ENCODE peak calls at places on chromosomes 12 and 14, in ten cellular contexts. Y is adipocyte, A is SK-N-SH, S is cardiac muscle cell, L is tibial artery, T is psoas muscle, N is neural progenitor cell, K is prostate gland, V is stomach, J is Karpas-422. P is an unnamed sample.

GRCh38 chr14:100122481-100123215 is 36.8 kb downstream of the DEGS2 start:
- DNase-seq in V (no peak), S (no peak), Y (no peak), K (no peak), A (no peak), L (no peak), N (no peak), T (no peak), J (peak; percentile 60), P (no peak)

GRCh38 chr14:61812347-61813100 is 50.3 kb downstream of the SNAPC1 start:
- DNase-seq in S (peak; percentile 62), T (peak; percentile 19), Y (peak; percentile 40), V (no peak), K (no peak), L (no peak), J (no peak), N (peak; percentile 72), A (peak; percentile 87), P (no peak)

GRCh38 chr14:63897706-63898105 is 44.9 kb downstream of the SYNE2 start:
- DNase-seq in V (no peak), K (no peak), S (peak; percentile 20), L (no peak), J (no peak), T (no peak), N (no peak), A (no peak), Y (peak; percentile 79), P (no peak)

GRCh38 chr12:12925383-12925782 is 26.6 kb downstream of the GPRC5D start:
- DNase-seq in T (no peak), V (no peak), N (no peak), K (no peak), J (no peak), S (no peak), L (no peak), A (no peak), Y (peak; percentile 36), P (no peak)

GRCh38 chr12:31245822-31246469 is 80.0 kb downstream of the SINHCAF start:
- DNase-seq in J (no peak), S (peak; percentile 23), T (no peak), N (peak; percentile 60), A (no peak), Y (no peak), L (no peak), K (no peak), V (no peak), P (no peak)

GRCh38 chr14:68628605-68629310 is 164.1 kb downstream of the ZFP36L1 start:
- DNase-seq in A (no peak), T (no peak), K (peak; percentile 88), N (peak; percentile 30), J (no peak), S (no peak), Y (no peak), L (no peak), V (peak; percentile 79), P (no peak)

GRCh38 chr14:35879654-35880249 is 53.6 kb downstream of the BRMS1L start:
- DNase-seq in J (peak; percentile 85), T (no peak), V (no peak), S (peak; percentile 3), K (no peak), L (no peak), A (peak; percentile 39), Y (peak; percentile 62), N (peak; percentile 18), P (no peak)

GRCh38 chr14:32939254-32940065 is 781 bp downstream of the NPAS3 start:
- DNase-seq in A (peak; percentile 78), S (peak; percentile 82), L (peak; percentile 80), N (peak; percentile 87), Y (peak; percentile 87), J (no peak), T (peak; percentile 79), K (peak; percentile 70), V (peak; percentile 68), P (no peak)

DNA sequence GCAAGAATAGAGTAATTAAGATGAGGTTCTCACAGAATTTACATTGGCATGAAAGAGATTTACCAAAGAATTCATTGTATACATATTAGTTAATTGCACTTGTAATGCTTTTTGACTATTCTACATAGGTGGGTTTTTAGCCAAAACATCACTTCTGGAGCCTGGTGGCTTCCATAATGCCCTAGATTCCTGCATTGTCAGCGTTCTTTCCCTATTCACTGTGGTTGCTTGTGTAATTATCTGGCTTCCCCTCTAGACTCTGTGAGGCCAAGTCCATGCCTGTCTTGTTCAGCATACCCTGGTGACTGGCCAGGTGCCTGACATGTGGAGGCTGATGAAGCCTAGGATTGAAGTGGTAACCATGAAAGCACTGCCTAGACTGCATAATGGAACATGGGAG is 41.2 kb downstream of the TDP1 start:
- DNase-seq in A (no peak), S (no peak), T (no peak), Y (no peak), K (no peak), N (no peak), J (no peak), V (no peak), L (no peak), P (no peak)
- H3K36me3 ChIP-seq in A (peaks cover 67% of the 10 kb centered on the region), S (peaks cover 55% of the 10 kb centered on the region), T (peaks cover 61% of the 10 kb centered on the region), Y (peaks cover 59% of the 10 kb centered on the region), K (no peaks in the 10 kb centered on the region), N (peaks cover 27% of the 10 kb centered on the region), J (peaks cover 72% of the 10 kb centered on the region), V (peaks cover 83% of the 10 kb centered on the region), L (peaks cover 61% of the 10 kb centered on the region), P (peaks cover 24% of the 10 kb centered on the region)

DNA sequence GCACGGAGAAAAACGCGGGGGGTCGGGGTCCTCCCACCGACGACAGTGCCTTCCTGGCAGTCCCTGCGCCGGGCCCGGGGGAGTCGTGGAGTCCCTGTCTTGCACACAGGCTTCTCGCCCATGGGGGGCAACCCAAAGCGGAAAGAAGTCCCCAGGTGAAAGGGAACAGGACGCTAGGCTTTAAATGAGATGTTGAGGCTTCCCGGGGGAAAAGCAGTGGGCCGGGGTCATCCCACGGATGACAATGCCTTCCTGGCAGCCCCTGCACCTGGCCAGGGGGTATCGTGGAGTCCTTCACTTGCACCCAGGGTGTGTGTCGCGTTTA is 162.9 kb upstream of the ALG10B start:
- DNase-seq in J (no peak), V (no peak), K (no peak), N (no peak), Y (no peak), T (no peak), A (no peak), L (no peak), S (no peak), P (peak; percentile 43)
- H3K9me3 ChIP-seq in J (peaks cover 21% of the 10 kb centered on the region), V (no peaks in the 10 kb centered on the region), K (no peaks in the 10 kb centered on the region), N (peaks cover 8% of the 10 kb centered on the region), Y (no peaks in the 10 kb centered on the region), T (no peaks in the 10 kb centered on the region), A (no peaks in the 10 kb centered on the region), L (no peaks in the 10 kb centered on the region), S (no peaks in the 10 kb centered on the region), P (no peaks in the 10 kb centered on the region)

GRCh38 chr12:113612076-113612728 is 140.5 kb upstream of the LHX5 start:
- DNase-seq in S (no peak), Y (no peak), V (no peak), L (no peak), N (no peak), J (no peak), K (no peak), A (no peak), T (no peak), P (no peak)

GRCh38 chr12:113610698-113611097 is 139.0 kb upstream of the LHX5 start:
- DNase-seq in N (peak; percentile 63), A (no peak), J (no peak), V (no peak), K (no peak), Y (no peak), T (no peak), S (no peak), L (no peak), P (no peak)

GRCh38 chr12:113611652-113612051 is 140.0 kb upstream of the LHX5 start:
- DNase-seq in N (no peak), V (no peak), J (no peak), Y (no peak), T (no peak), L (no peak), A (no peak), K (no peak), S (no peak), P (no peak)

GRCh38 chr12:113613414-113613813 is 141.7 kb upstream of the LHX5 start:
- DNase-seq in K (no peak), A (no peak), N (no peak), J (no peak), S (no peak), Y (no peak), L (no peak), T (no peak), V (no peak), P (no peak)

DNA sequence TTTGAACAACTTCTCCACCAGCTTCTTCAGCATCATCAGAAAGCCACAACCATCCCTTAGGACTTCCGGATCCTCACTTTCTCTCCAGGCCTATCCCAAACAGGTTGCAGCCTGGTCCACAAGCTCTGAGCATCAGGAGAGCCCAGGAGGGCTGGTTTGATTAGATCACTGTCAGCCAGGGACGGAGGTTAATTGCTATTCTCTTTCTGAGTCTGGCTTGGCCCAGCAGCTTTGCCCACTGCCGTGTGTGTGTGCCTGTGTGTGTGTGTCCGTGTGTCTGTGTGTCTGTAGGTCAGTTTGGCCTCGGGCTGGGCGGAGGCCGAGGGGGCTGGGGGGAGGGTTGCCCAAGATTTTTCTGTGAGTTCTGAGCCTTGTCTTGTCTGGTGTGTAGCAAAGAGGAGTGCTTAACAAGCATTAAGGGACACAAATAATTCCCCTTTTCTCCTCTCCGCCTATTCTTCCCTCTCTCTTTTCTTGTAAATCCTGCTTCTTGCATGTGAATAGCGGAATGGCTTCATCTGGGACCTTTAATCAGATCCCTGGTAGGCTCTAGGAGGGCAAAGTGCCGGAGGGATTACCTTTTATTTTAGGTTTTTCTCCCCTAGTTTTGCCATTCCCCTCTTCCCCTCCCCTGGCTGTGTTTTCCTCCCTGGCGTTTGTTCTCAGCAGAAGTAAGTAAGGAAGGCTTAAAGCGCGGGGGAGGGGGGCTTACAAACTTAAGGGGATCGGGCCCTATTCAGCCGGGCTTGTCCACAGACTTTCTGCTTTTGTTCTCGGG is 138.2 kb upstream of the LHX5 start:
- DNase-seq in S (no peak), L (no peak), T (no peak), Y (no peak), K (no peak), V (no peak), N (peak; percentile 98), A (peak; percentile 30), J (no peak), P (no peak)
- H3K4me3 ChIP-seq in S (no peak overlapping the region), L (no peak overlapping the region), T (no peak overlapping the region), Y (no peak overlapping the region), K (no peak overlapping the region), V (no peak overlapping the region), N (no peak overlapping the region), A (no peak overlapping the region), J (no peak overlapping the region), P (no peak overlapping the region)

GRCh38 chr12:122870163-122870842 is 25.6 kb downstream of the VPS37B start:
- DNase-seq in V (peak; percentile 23), K (no peak), Y (no peak), L (no peak), J (no peak), N (no peak), T (no peak), A (no peak), S (no peak), P (no peak)

GRCh38 chr12:122871851-122872785 is 23.8 kb downstream of the VPS37B start:
- DNase-seq in Y (peak; percentile 82), N (peak; percentile 96), K (peak; percentile 58), J (peak; percentile 63), V (peak; percentile 70), A (peak; percentile 74), T (no peak), L (peak; percentile 85), S (no peak), P (peak; percentile 78)

GRCh38 chr12:122872815-122873361 is 23.0 kb downstream of the VPS37B start:
- DNase-seq in S (no peak), Y (no peak), L (no peak), J (no peak), N (no peak), A (peak; percentile 65), V (peak; percentile 43), T (no peak), K (no peak), P (no peak)

GRCh38 chr12:122869207-122869973 is 26.5 kb downstream of the VPS37B start:
- DNase-seq in L (no peak), K (no peak), Y (no peak), S (no peak), A (no peak), N (no peak), T (no peak), V (peak; percentile 16), J (no peak), P (no peak)

GRCh38 chr12:122870867-122871664 is 24.9 kb downstream of the VPS37B start:
- DNase-seq in J (no peak), N (peak; percentile 80), S (no peak), A (peak; percentile 30), K (peak; percentile 78), L (no peak), V (peak; percentile 73), Y (peak; percentile 56), T (no peak), P (no peak)
- H3K36me3 ChIP-seq in J (no peaks in the 10 kb centered on the region), N (no peaks in the 10 kb centered on the region), S (peaks cover 20% of the 10 kb centered on the region), A (peaks cover 29% of the 10 kb centered on the region), K (peaks cover 6% of the 10 kb centered on the region), L (peaks cover 43% of the 10 kb centered on the region), V (peaks cover 51% of the 10 kb centered on the region), Y (peaks cover 35% of the 10 kb centered on the region), T (peaks cover 24% of the 10 kb centered on the region), P (peaks cover 27% of the 10 kb centered on the region)